ENCODE peak calls at places on chromosomes 1 and 21, in ten cellular contexts. N is PC-3; F is IMR-90; C is lower leg skin; D is HFFc6; V is heart left ventricle; U is BE2C; G is CD8-positive, alpha-beta T cell; A is neural progenitor cell; K is Peyer's patch. J is an unnamed sample.

GRCh38 chr1:55155522-55155921 is 59.6 kb downstream of the USP24 start:
- DNase-seq in C (no peak), K (no peak), F (no peak), A (peak; percentile 4), N (peak; percentile 50), U (peak; percentile 12), V (peak; percentile 60), G (no peak), D (no peak), J (no peak)

GRCh38 chr1:245742891-245743290 is 588.1 kb downstream of the KIF26B start:
- DNase-seq in A (peak; percentile 27), K (no peak), N (no peak), C (no peak), D (no peak), G (no peak), V (no peak), U (no peak), F (no peak), J (no peak)

GRCh38 chr1:4801192-4801924 is 146.9 kb downstream of the AJAP1 start:
- DNase-seq in A (no peak), D (no peak), K (peak; percentile 56), U (peak; percentile 15), N (no peak), F (no peak), C (no peak), G (no peak), V (peak; percentile 84), J (no peak)

GRCh38 chr1:153801028-153801625 is 25.9 kb downstream of the SLC27A3 start:
- DNase-seq in A (no peak), V (no peak), U (no peak), N (no peak), D (no peak), G (no peak), C (no peak), F (no peak), K (no peak), J (no peak)

GRCh38 chr1:89640440-89640839 is 7.5 kb downstream of the LRRC8C start:
- DNase-seq in K (no peak), A (no peak), F (no peak), V (no peak), C (no peak), U (no peak), N (no peak), G (no peak), D (no peak), J (no peak)

GRCh38 chr21:41207401-41208388 is 39.7 kb downstream of the BACE2 start:
- DNase-seq in N (no peak), U (no peak), K (peak; percentile 70), G (no peak), A (no peak), D (peak; percentile 31), F (peak; percentile 86), V (peak; percentile 78), C (peak; percentile 62), J (no peak)

GRCh38 chr21:31075844-31076243 is 37.6 kb upstream of the KRTAP19-8 start:
- DNase-seq in N (no peak), V (no peak), K (no peak), C (no peak), D (no peak), F (no peak), G (no peak), U (no peak), A (no peak), J (no peak)

GRCh38 chr21:45756669-45757068 is 113.1 kb downstream of the PCBP3 start:
- DNase-seq in N (no peak), A (no peak), U (no peak), K (no peak), F (no peak), G (no peak), C (no peak), D (no peak), V (no peak), J (no peak)

GRCh38 chr1:43238104-43238503 is 31.7 kb upstream of the TMEM125 start:
- DNase-seq in V (no peak), F (peak; percentile 64), N (peak; percentile 74), U (peak; percentile 46), K (peak; percentile 68), C (peak; percentile 46), D (peak; percentile 43), G (no peak), A (peak; percentile 88), J (no peak)

GRCh38 chr1:38154089-38154470 is 107.5 kb upstream of the POU3F1 start:
- DNase-seq in U (no peak), N (no peak), K (no peak), D (no peak), C (no peak), V (no peak), G (no peak), F (no peak), A (no peak), J (no peak)

GRCh38 chr1:38153426-38154088 is 107.0 kb upstream of the POU3F1 start:
- DNase-seq in A (peak; percentile 70), D (no peak), F (no peak), N (no peak), U (no peak), G (no peak), V (no peak), K (no peak), C (no peak), J (no peak)

GRCh38 chr1:38151399-38151798 is 104.8 kb upstream of the POU3F1 start:
- DNase-seq in N (no peak), U (peak; percentile 62), A (no peak), C (no peak), G (no peak), V (no peak), F (no peak), D (no peak), K (no peak), J (peak; percentile 50)

DNA sequence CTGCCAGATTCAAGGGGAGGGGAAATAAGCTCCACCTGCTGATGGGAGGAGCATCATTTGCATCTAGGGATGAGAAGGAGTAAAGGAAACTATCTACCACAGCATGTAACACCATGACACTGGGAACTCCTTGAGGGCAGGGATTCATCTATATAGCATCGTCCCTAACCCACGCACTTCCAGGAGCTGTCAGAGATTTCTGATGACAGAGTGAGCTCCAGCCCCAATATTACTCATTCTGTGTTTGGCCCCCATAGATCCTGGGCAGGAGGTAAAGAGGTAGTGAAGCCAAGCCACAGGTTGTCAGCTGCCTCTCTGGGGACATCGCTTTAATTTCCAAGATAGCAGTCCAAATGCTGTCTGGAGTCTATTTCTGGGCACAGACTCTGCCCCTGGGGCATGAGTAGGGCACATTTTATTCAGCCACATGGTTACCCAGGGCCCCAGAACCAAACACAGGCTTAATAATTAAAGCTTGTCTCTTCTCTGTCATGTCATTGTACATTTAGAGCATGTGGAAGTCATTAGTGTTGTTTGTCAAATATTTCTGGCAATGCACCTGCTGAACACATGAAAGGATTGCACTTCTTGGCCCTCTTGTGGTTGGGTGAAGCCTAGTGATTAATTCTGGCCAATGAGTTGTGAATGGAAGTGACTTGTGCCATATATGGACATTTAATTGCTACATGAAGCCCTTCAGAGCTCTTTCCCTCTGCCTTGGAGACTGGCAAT is 105.9 kb upstream of the POU3F1 start:
- DNase-seq in D (no peak), G (no peak), K (no peak), U (peak; percentile 71), F (no peak), A (no peak), C (no peak), N (peak; percentile 31), V (no peak), J (no peak)
- TF ChIP-seq CTCF in D (peak; percentile 19), G (no peak), K (no peak), U (peak; percentile 57), F (no peak), A (no peak), C (no peak), N (peak; percentile 39), V (no peak), J (no peak)

GRCh38 chr1:8439015-8439702 is 121.2 kb downstream of the SLC45A1 start:
- DNase-seq in D (peak; percentile 64), N (no peak), C (peak; percentile 73), A (peak; percentile 80), V (peak; percentile 88), F (peak; percentile 88), G (no peak), U (peak; percentile 72), K (peak; percentile 60), J (peak; percentile 49)
- TF ChIP-seq CTCF in D (peak; percentile 51), N (no peak), C (no peak), A (peak; percentile 52), V (no peak), F (no peak), G (no peak), U (peak; percentile 30), K (peak; percentile 45), J (no peak)

DNA sequence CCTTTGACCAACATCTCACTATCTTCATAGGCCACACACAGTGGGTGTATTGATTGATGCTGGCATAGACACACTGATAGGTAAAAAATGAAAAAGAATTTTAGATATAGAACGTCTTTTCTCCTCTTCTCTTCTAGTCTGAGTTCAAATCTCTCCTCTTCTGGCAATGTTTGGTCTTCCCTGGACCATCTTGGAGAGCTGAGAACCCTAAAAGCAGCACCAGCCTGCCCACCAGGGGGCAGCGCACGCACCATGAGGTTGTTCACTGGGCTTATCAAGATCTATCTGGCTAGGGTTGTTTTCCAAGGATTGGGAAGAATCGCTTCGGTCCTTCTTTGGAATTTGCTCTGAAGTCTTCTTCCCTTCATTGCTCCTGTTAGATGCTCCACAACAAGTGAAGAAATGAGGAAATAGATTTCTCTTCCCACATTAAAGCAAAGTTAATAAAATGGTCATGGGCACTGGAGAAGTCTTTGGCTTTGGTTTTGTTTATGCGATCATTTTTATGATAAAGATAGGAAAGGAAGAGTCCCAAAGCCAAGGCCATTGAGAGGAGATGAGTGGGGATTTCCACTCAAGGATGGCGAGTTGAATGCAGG is 104.0 kb upstream of the OLIG2 start:
- DNase-seq in G (peak; percentile 32), N (peak; percentile 41), C (no peak), F (peak; percentile 10), V (no peak), U (peak; percentile 59), K (no peak), D (no peak), A (peak; percentile 50), J (peak; percentile 26)
- TF ChIP-seq CTCF in G (peak; percentile 55), N (peak; percentile 74), C (no peak), F (peak; percentile 24), V (no peak), U (peak; percentile 72), K (peak; percentile 34), D (peak; percentile 76), A (peak; percentile 64), J (peak; percentile 44)

DNA sequence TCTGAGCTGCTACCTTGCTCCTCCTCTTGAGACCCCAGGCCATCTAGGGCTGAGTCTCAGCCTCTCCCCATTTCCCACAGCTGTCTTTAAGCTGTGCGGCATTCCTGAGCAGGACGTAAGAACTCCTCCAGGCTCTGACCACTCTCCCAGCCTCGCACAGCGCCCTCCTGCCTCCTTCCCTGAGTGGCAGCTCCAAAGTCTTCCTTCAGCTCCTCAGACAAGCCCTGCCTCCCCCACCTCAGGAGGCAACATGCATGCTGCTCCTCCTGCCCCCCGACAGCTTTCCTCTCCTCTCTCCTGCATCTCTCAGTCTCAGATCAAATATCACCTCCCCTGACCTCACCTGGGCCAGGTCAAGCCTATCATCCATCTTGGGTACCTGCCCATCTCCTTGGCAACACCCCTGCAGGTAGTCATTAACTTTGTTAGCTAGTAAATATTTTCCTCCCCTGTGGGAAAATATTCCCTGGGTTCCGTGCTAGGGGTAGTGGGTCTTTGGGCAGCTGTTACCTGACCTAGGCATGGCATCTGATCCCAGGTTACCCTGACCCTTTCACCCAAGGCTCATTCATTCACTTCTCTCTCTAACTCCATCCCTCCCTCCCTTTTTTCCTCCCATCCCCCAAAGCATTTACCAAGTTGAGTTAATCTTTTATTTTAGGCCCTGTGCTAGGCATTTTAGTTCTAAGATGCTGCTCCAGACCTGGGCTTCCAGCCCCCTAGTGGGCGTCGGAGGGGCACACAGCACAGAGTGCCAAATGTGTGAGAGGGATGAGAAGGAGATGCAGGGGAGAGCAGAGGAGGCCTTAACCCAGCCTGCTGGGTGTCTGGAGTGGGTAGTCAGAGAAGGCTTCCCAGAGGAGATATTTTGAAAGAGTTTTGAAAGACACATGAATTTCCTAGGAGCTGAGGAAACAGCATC is 419.9 kb downstream of the PTPRU start:
- DNase-seq in N (peak; percentile 42), U (peak; percentile 24), V (no peak), F (peak; percentile 16), G (no peak), K (no peak), D (no peak), A (peak; percentile 58), C (no peak), J (no peak)
- TF ChIP-seq CTCF in N (peak; percentile 65), U (peak; percentile 58), V (no peak), F (peak; percentile 39), G (no peak), K (no peak), D (peak; percentile 64), A (peak; percentile 76), C (no peak), J (no peak)